ENCODE peak calls at places on chromosome 3, in eight cellular contexts. S, Y, P, R, M, W, I and J are unnamed samples.

GRCh38 chr3:33392703-33393125 is 47.5 kb downstream of the UBP1 start:
- DNase-seq in M (no peak), S (no peak), W (peak), I (peak), R (no peak), P (peak), Y (no peak), J (no peak)

GRCh38 chr3:175837962-175838361 is 978.8 kb downstream of the NAALADL2 start:
- DNase-seq in I (no peak), M (no peak), S (no peak), Y (no peak), R (no peak), W (no peak), P (no peak), J (no peak)

GRCh38 chr3:159761377-159761776 is 227.3 kb upstream of the IL12A start:
- DNase-seq in S (no peak), R (peak), I (peak), P (peak), M (no peak), W (peak), Y (no peak), J (no peak)

GRCh38 chr3:126342991-126343661 is 14.1 kb downstream of the KLF15 start:
- DNase-seq in R (no peak), W (peak), Y (no peak), S (no peak), I (peak), M (no peak), P (peak), J (peak)

GRCh38 chr3:148389916-148390315 is 307.8 kb upstream of the AGTR1 start:
- DNase-seq in W (no peak), I (no peak), S (no peak), P (peak), R (no peak), Y (no peak), M (no peak), J (no peak)

GRCh38 chr3:180947761-180948390 is 35.4 kb downstream of the FXR1 start:
- DNase-seq in R (no peak), P (no peak), S (no peak), W (no peak), M (no peak), Y (peak), I (peak), J (no peak)

GRCh38 chr3:10852031-10852795 is 36.2 kb downstream of the SLC6A11 start:
- DNase-seq in Y (no peak), P (no peak), R (peak), W (no peak), I (no peak), M (no peak), S (no peak), J (no peak)

GRCh38 chr3:141618938-141619337 is 119.2 kb upstream of the RNF7 start:
- DNase-seq in Y (no peak), S (no peak), P (no peak), W (no peak), I (no peak), M (no peak), R (no peak), J (no peak)

GRCh38 chr3:143109861-143110260 is 9.7 kb upstream of the CHST2 start:
- DNase-seq in W (no peak), P (no peak), S (peak), R (no peak), I (no peak), M (no peak), Y (no peak), J (no peak)

GRCh38 chr3:134373278-134373941 is 837 bp downstream of the AMOTL2 start:
- DNase-seq in M (peak), Y (no peak), S (no peak), R (peak), W (peak), I (peak), P (peak), J (peak)

GRCh38 chr3:129783470-129783869 is 110.0 kb downstream of the TMCC1 start:
- DNase-seq in M (no peak), R (no peak), Y (no peak), P (no peak), S (no peak), W (no peak), I (no peak), J (no peak)

GRCh38 chr3:153158961-153159735 is 2.9 kb upstream of the RAP2B start:
- DNase-seq in I (no peak), R (no peak), P (no peak), S (no peak), Y (no peak), W (no peak), M (no peak), J (no peak)